ENCODE peak calls at places on chromosomes 16 and 17, in seven cellular contexts. T is GM12865, W is BJ, B is body of pancreas, Y is fibroblast of the aortic adventitia, I is Panc1, D is lower lobe of right lung. L is an unnamed sample.

GRCh38 chr17:45162022-45162687 is 480 bp downstream of the HEXIM2 start:
- DNase-seq in Y (no peak), B (peak), W (no peak), D (peak), I (no peak), T (no peak), L (no peak)

GRCh38 chr17:30600830-30601494 is 123.8 kb downstream of the GOSR1 start:
- DNase-seq in D (no peak), W (no peak), T (peak), B (peak), Y (peak), I (no peak), L (peak)

GRCh38 chr16:57107324-57107922 is 15.0 kb downstream of the CPNE2 start:
- DNase-seq in I (no peak), T (no peak), B (no peak), W (no peak), D (no peak), Y (peak), L (no peak)

GRCh38 chr17:41338961-41339485 is 11.6 kb downstream of the KRT33A start:
- DNase-seq in B (no peak), W (no peak), T (peak), I (no peak), Y (no peak), D (no peak), L (no peak)

GRCh38 chr17:40606548-40607353 is 40.9 kb downstream of the SMARCE1 start:
- DNase-seq in B (no peak), D (no peak), I (no peak), T (no peak), Y (no peak), W (no peak), L (no peak)

GRCh38 chr17:57484826-57485565 is 228.7 kb downstream of the MSI2 start:
- DNase-seq in B (no peak), D (no peak), Y (no peak), T (no peak), I (no peak), W (no peak), L (no peak)

GRCh38 chr17:45231481-45232116 is 9.9 kb downstream of the FMNL1 start:
- DNase-seq in B (peak), W (no peak), D (no peak), I (no peak), Y (no peak), T (peak), L (no peak)

GRCh38 chr16:29763326-29763725 is 14.7 kb upstream of the ZG16 start:
- DNase-seq in D (no peak), I (no peak), B (no peak), T (no peak), W (no peak), Y (no peak), L (no peak)

GRCh38 chr16:28915181-28915580 is 9.9 kb downstream of the RABEP2 start:
- DNase-seq in I (peak), W (peak), B (no peak), T (no peak), Y (peak), D (no peak), L (no peak)

GRCh38 chr17:39100530-39100929 is 50.9 kb downstream of the PLXDC1 start:
- DNase-seq in T (no peak), Y (no peak), W (no peak), B (no peak), I (no peak), D (no peak), L (no peak)

GRCh38 chr16:457732-458400 is 32.4 kb downstream of the RAB11FIP3 start:
- DNase-seq in D (no peak), W (no peak), T (no peak), I (no peak), Y (no peak), B (peak), L (no peak)

GRCh38 chr16:85491798-85492616 is 121.1 kb upstream of the GSE1 start:
- DNase-seq in T (no peak), D (peak), B (peak), Y (peak), I (no peak), W (peak), L (peak)

GRCh38 chr17:42288985-42289862 is 926 bp downstream of the STAT5A start:
- DNase-seq in T (peak), Y (no peak), I (no peak), W (no peak), B (peak), D (peak), L (peak)

GRCh38 chr16:48231675-48232214 is 12.4 kb upstream of the LONP2 start:
- DNase-seq in I (peak), D (no peak), W (no peak), B (peak), T (peak), Y (peak), L (no peak)

GRCh38 chr17:76353599-76354316 is at the start of gene PRPSAP1:
- DNase-seq in W (no peak), T (peak), I (peak), Y (peak), B (peak), D (peak), L (peak)

GRCh38 chr17:70344356-70345060 is 175.2 kb downstream of the KCNJ2 start:
- DNase-seq in I (no peak), D (no peak), T (no peak), W (no peak), Y (peak), B (no peak), L (no peak)

GRCh38 chr16:73057369-73058210 is 9.7 kb upstream of the ZFHX3 start:
- DNase-seq in B (peak), D (peak), Y (no peak), I (no peak), W (no peak), T (peak), L (no peak)

GRCh38 chr16:89918453-89919347 is at the start of gene MC1R:
- DNase-seq in B (no peak), T (peak), D (no peak), Y (peak), W (no peak), I (no peak), L (no peak)

GRCh38 chr16:84755004-84755672 is 55.3 kb downstream of the USP10 start:
- DNase-seq in Y (no peak), T (peak), I (no peak), W (no peak), B (no peak), D (no peak), L (no peak)

GRCh38 chr17:78251773-78252103 is 20.3 kb downstream of the TMEM235 start:
- DNase-seq in T (no peak), W (no peak), B (no peak), Y (no peak), D (no peak), I (no peak), L (no peak)

GRCh38 chr17:78249836-78250806 is 18.7 kb downstream of the TMEM235 start:
- DNase-seq in D (no peak), T (no peak), W (no peak), B (no peak), I (no peak), Y (no peak), L (no peak)

GRCh38 chr17:78252111-78252634 is 20.7 kb downstream of the TMEM235 start:
- DNase-seq in T (peak), W (no peak), Y (no peak), D (no peak), I (no peak), B (no peak), L (no peak)

GRCh38 chr17:78252701-78253635 is 21.5 kb downstream of the TMEM235 start:
- DNase-seq in I (no peak), T (no peak), B (no peak), D (no peak), Y (no peak), W (no peak), L (no peak)

DNA sequence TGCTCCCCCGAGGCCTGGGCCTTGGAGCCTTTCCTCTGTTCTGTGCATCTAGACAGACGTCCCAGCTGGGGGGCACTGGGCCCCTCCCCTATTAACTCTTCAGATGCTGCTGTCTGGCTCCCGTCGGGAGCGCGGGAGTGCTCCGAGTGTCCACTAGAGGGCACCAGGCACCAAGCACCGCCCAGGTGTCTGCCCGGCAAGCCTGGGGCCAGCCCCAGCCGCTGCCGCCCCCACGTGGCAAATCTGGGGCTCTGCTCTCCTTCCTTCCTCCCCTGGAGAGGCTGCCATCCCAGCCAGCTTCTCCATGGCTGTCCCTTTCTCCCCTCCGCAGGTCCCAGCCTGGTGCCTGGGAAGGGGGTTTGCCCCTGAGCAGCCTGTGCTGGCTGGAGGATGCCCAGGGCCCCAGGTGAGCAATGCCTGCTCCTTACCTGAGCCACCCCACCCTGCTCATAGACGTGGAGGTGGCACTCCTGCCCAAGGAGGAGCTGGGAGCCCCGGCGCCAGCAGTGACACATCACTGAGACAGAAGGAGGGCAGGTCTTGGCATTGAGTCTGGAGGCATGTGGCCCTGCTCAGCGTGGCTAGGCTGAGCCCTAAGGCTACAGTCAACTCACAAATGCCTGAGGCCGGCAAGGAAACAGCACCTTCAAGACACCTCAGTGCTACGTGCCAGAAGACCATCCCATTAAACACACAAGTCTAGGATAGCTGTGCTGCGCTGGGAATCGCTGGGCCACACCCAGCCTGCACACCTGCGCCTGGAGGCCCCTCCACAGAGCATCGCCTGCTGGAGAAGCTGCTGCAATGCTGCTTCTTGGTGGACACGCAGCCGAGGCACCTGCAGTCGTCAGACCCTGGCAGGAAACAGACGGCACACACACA is 19.7 kb downstream of the TMEM235 start:
- DNase-seq in Y (peak), W (peak), I (peak), B (peak), D (peak), T (peak), L (peak)
- H3K4me3 ChIP-seq in Y (no peak), W (no peak), I (no peak), B (no peak), D (no peak), T (no peak), L (peak)

DNA sequence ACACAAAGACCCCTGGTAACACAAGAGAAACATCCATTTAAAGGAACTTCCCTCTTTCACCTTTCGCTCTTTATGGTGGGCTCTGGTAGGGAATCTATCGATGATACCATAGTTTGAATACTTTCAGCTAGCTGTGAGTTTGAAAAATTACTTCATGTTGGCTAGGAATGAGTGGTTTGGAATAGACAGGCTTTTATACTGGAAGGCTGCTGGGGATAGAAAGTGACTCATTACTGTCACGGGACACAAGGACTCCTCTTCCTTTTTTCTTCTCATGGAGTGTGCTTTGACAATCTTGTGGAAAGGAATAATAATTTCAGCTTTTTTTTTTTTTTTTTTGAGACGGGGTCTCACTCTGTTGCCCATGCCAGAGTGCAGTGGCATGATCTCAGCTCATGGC is 76.9 kb downstream of the CYB561 start:
- DNase-seq in Y (peak), T (no peak), W (no peak), D (no peak), I (no peak), B (no peak), L (no peak)
- H3K4me3 ChIP-seq in Y (no peak), T (no peak), W (no peak), D (no peak), I (no peak), B (no peak), L (no peak)

GRCh38 chr16:65833171-65833871 is 533.2 kb upstream of the CDH5 start:
- DNase-seq in Y (peak), W (peak), D (no peak), I (no peak), T (no peak), B (no peak), L (no peak)
- H3K4me3 ChIP-seq in Y (no peak), W (no peak), D (no peak), I (no peak), T (no peak), B (no peak), L (no peak)

DNA sequence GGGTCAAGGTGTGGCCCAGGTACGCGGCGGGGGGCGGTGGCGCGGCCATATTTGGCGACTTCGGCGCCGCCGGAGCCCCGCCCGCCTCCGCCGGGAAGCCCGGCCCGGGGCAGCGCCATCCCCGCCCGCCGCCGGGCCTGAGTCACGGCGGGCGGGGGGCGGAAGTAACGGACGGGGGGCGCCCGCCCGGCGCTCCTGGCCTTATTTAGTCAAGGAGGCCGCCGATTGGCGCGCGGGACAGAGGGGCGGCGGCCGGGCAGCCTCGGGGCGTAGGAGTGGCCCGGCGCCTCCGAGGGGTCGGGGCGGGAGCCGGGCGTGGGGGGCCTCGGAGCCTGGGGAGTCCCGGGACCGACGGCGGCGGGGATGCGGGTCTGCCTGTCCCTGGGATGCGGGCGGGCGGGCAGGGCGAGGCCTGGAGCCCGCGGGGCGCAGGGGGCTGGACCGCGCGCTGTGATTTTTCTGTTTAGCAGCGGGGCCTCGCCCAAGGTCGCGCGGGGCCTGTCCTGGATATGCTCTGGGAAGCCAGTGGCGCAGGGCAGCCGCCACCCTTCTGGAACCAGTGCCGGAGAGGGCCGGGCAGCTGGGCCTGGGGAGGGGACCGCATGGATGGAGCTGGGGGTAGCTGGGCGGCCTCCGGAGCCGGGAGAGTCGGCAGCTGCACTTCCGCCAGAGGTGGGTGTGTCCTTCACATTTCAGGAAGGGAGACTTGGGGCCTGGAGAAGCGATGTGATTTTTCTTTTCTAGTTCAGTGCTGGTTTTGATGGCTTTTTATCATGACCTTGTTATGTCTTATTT is 2.3 kb upstream of the ACTG1 start:
- DNase-seq in T (peak), I (no peak), D (peak), B (peak), Y (peak), W (peak), L (no peak)
- H3K4me3 ChIP-seq in T (peak), I (peak), D (peak), B (no peak), Y (peak), W (peak), L (peak)

DNA sequence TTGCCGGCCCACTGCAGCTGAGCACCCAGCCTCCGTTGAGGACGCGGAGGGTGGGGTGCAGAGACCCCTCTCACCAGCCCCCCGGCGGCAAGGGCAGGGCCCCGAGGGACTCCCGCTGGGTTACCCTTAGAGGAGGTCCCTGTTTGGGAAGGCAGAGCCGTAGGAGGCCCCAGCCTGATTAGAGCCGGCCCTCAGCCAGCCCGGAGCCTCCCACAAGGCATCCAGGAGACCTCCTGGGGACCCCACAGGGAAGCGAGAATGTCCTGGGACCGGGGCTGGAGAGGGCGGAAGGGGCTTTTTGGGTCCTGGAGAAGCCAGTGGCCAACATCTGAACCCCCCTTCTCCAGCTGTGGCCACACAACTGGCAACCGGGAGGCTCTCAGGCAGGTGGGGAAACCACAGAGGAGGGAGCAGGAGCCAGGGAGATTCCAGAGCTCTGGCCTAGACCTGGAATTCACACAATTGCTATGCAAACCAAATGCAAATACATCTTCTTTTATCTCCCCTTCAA is 21.7 kb upstream of the SP6 start:
- DNase-seq in I (no peak), W (no peak), Y (peak), T (no peak), D (no peak), B (no peak), L (no peak)
- H3K4me3 ChIP-seq in I (no peak), W (no peak), Y (no peak), T (no peak), D (no peak), B (no peak), L (peak)

DNA sequence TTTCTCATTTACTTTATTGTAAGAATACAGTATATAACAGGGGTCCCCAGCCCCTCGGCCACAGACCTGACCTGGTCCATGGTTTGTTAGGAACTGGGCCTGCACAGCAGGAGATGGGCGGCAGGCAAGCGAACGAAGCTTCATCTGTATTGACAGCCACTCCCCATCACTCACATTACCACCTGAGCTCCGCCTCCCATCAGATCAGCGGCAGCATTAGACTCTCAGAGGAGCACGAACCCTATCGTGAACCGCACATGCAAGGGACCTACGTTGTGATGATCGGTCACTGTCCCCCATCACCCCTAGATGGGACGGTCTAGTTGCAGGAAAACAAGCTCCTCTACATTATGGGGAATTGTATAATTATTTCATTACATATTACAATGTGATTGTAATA is 410.6 kb downstream of the SLC39A11 start:
- DNase-seq in B (no peak), Y (no peak), D (no peak), I (no peak), T (no peak), W (no peak), L (no peak)
- H3K4me3 ChIP-seq in B (no peak), Y (no peak), D (no peak), I (no peak), T (no peak), W (no peak), L (no peak)

DNA sequence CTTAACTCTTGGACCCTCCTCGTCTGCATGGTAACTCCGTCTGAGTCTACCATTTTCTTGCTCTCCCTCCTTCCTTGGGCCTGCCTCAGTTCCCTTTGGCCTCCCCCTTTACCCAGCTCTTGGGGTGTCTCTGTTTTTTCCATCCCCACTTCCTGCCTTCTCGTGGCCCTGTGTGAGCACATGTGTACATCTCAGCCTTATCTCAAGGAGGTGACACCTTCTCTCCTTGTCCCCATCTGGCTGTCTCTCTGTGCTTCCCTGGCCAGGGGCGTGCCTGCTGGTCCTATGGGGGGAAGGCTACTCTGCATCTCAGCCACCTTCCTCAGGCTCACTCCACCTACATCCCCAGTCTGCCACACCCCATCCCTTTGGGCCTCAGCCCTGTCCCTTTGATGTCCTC is 6.6 kb downstream of the CTF1 start:
- DNase-seq in B (no peak), I (no peak), Y (no peak), W (no peak), D (no peak), T (no peak), L (no peak)
- H3K4me3 ChIP-seq in B (no peak), I (no peak), Y (no peak), W (no peak), D (peak), T (no peak), L (no peak)

DNA sequence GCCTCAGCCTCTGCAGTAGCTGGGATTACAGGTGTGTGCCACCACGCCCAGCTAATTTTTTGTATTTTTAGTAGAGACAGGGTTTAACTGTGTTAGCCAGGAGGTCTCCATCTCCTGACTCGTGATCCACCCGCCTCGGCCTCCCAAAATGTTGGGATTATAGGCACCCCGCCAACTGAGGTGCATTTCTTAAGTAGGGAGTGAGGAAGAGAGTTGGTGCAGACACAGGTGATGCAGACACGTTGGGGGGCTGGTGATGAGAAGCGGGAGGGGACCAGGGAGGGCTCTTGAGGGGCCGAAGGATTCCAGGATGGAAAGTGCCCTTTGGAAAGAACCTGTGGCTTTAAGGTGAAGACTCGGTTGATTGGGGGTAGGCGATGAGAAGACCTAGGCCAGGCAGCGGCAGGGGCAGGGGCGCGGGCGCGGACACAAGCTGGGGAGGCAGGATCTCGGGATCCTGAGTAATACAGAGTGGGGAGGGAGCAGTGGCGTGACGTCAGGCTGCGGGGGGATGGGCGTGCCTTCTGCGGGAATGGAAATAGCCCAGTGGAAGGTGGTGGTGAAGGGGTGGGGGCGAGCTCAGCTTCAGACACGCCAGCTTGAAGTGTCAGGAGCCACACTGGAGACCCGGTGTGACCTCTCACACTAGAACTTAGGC is 2.5 kb upstream of the ATP6V0C start:
- DNase-seq in B (no peak), Y (peak), T (no peak), W (no peak), I (no peak), D (peak), L (no peak)
- H3K4me3 ChIP-seq in B (no peak), Y (no peak), T (no peak), W (no peak), I (no peak), D (no peak), L (peak)